ENCODE peak calls at places on chromosomes 6 and 20, in eight cellular contexts. R, W, G, P, F, I, A and J are unnamed samples.

GRCh38 chr6:168128631-168129291 is 49.7 kb upstream of the FRMD1 start:
- DNase-seq in F (no peak), A (no peak), G (no peak), R (no peak), I (no peak), W (peak; percentile 45), P (no peak), J (no peak)

GRCh38 chr6:165118736-165119135 is 190.7 kb downstream of the C6orf118 start:
- DNase-seq in F (no peak), G (no peak), A (no peak), W (no peak), P (no peak), I (peak; percentile 89), R (no peak), J (no peak)

GRCh38 chr6:110816677-110817076 is 1.4 kb upstream of the CDK19 start:
- DNase-seq in I (no peak), A (no peak), F (peak; percentile 23), W (no peak), R (no peak), G (no peak), P (no peak), J (no peak)

GRCh38 chr6:34318492-34319470 is 70.0 kb upstream of the SMIM29 start:
- DNase-seq in I (no peak), F (no peak), G (no peak), A (no peak), R (peak; percentile 16), P (no peak), W (no peak), J (no peak)

GRCh38 chr6:134774244-134774643 is 175.7 kb downstream of the ALDH8A1 start:
- DNase-seq in R (no peak), F (no peak), P (peak; percentile 93), G (no peak), I (peak; percentile 13), W (no peak), A (no peak), J (no peak)

GRCh38 chr6:150301871-150302800 is 66.7 kb upstream of the IYD start:
- DNase-seq in A (no peak), W (no peak), R (no peak), I (peak; percentile 69), G (no peak), F (peak; percentile 19), P (peak; percentile 58), J (no peak)

GRCh38 chr6:146183831-146184230 is 155.0 kb downstream of the GRM1 start:
- DNase-seq in A (no peak), P (no peak), F (no peak), R (no peak), G (no peak), W (no peak), I (no peak), J (no peak)

GRCh38 chr20:1119128-1119505 is 715 bp downstream of the PSMF1 start:
- DNase-seq in R (no peak), F (no peak), G (no peak), A (no peak), W (no peak), P (no peak), I (peak; percentile 21), J (no peak)

GRCh38 chr6:140343128-140343527 is 968.7 kb upstream of the CITED2 start:
- DNase-seq in P (no peak), A (no peak), R (no peak), G (no peak), F (no peak), W (no peak), I (no peak), J (no peak)

GRCh38 chr20:41697861-41698559 is 79.8 kb upstream of the CHD6 start:
- DNase-seq in F (no peak), P (peak; percentile 37), A (no peak), W (no peak), G (no peak), R (peak; percentile 58), I (peak; percentile 70), J (peak; percentile 17)

GRCh38 chr6:68226460-68226859 is 408.6 kb upstream of the ADGRB3 start:
- DNase-seq in R (no peak), G (no peak), W (no peak), A (no peak), I (no peak), P (no peak), F (no peak), J (no peak)

GRCh38 chr6:26223677-26224546 is 136.7 kb downstream of the HFE start:
- DNase-seq in I (peak; percentile 93), W (peak; percentile 59), R (peak; percentile 94), A (peak; percentile 87), F (peak; percentile 61), G (no peak), P (peak; percentile 97), J (peak; percentile 59)

GRCh38 chr6:39341352-39341751 is 18.9 kb upstream of the KCNK16 start:
- DNase-seq in I (no peak), W (no peak), A (no peak), R (no peak), P (no peak), F (no peak), G (no peak), J (no peak)

GRCh38 chr6:136640132-136640915 is 90.1 kb upstream of the MAP7 start:
- DNase-seq in G (no peak), F (no peak), P (peak; percentile 82), A (no peak), R (no peak), W (no peak), I (no peak), J (no peak)

GRCh38 chr20:5168582-5169396 is 42.0 kb downstream of the CDS2 start:
- DNase-seq in R (no peak), G (no peak), I (peak; percentile 66), P (peak; percentile 38), A (peak; percentile 72), F (no peak), W (no peak), J (no peak)

DNA sequence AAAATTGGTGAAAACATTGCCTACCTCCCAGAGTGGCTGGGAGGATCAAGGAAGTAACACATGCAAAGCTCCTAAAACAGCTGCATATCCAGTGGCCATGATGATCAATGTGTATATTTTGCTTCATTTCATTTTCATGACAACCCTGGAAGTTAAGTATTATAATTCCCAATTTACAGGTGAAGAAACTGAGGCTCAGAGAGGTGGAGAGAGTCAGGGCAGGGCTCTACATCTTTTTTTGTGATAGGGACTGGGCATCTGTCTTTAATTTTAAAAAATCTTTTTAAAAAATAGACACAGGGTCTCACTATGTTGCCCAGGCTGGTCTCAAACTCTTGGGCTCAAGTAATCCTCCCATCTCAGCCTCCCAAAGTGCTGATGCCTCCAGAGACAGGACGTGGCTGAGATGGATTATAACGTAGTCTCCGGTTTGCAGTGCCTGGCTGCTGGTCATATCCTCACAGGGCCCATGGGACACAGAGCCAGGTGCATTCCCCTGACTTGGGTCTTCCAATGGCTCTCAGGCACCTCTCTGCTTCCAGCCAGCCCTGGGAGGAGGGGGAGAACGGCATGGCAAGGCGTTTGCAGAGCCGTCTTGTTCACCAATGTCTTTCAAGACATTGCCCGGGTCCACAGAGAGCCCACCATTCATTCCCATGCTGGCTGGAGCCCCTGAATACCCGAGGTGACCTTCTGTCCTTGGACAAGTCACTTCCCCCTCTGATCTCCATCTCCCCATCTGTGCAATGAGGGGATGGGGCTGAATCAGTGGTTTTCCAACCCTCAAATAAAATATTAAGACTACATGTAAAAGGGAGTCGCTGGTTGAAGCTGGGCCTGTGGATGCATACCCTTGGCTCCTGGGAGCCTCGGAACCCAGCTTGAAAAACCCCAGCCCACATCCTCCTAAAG is 38.4 kb downstream of the HNF4A start:
- DNase-seq in R (no peak), G (no peak), F (no peak), I (no peak), W (no peak), A (no peak), P (no peak), J (no peak)
- H3K4me3 ChIP-seq in R (no peak overlapping the region), G (no peak overlapping the region), F (no peak overlapping the region), I (no peak overlapping the region), W (no peak overlapping the region), A (no peak overlapping the region), P (no peak overlapping the region), J (no peak overlapping the region)

DNA sequence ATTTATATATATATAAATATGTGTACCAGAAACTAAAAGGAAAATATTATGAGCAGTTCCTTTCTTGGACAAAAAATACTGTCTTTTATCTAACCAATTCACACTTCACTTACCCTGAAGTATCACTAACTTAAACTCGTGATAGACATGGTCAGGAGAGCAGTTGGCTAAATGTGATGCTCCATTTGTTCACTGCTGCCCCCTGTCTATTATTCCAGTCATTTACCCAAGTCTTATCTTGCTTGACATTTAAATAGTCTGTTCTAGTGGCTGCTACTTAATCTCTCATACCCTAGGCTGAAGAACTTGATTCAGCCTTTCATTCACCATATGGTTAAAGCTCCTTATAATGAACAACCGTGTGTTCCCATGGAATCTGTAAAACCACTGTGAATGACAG is 789.6 kb upstream of the EYS start:
- DNase-seq in G (no peak), F (no peak), P (no peak), A (no peak), W (no peak), I (peak; percentile 51), R (peak; percentile 44), J (no peak)
- TF ChIP-seq CTCF in G (no peak), F (no peak), P (no peak), A (no peak), W (no peak), I (peak; percentile 63), R (peak; percentile 41), J (peak; percentile 8)

GRCh38 chr6:27814665-27815424 is 97.4 kb downstream of the OR2B2 start:
- DNase-seq in W (no peak), P (peak; percentile 98), I (peak; percentile 97), F (peak; percentile 88), G (peak; percentile 56), A (peak; percentile 92), R (peak; percentile 92), J (no peak)
- H3K4me3 ChIP-seq in W (peak overlapping the region; percentile 57), P (peak overlapping the region; percentile 53), I (peak overlapping the region; percentile 76), F (peak overlapping the region; percentile 57), G (peak overlapping the region; percentile 78), A (peak overlapping the region; percentile 69), R (peak overlapping the region; percentile 56), J (peak overlapping the region; percentile 2)

GRCh38 chr6:2351807-2352431 is 106.5 kb upstream of the GMDS start:
- DNase-seq in R (no peak), P (peak; percentile 86), I (no peak), G (no peak), F (no peak), A (no peak), W (no peak), J (no peak)

GRCh38 chr6:2353412-2354137 is 108.2 kb upstream of the GMDS start:
- DNase-seq in I (peak; percentile 90), A (peak; percentile 90), F (peak; percentile 13), R (peak; percentile 43), P (peak; percentile 86), W (no peak), G (peak; percentile 39), J (peak; percentile 61)

GRCh38 chr6:2351090-2351489 is 105.7 kb upstream of the GMDS start:
- DNase-seq in P (no peak), I (no peak), R (no peak), A (no peak), G (no peak), F (no peak), W (no peak), J (no peak)

GRCh38 chr6:2355155-2355554 is 109.8 kb upstream of the GMDS start:
- DNase-seq in R (no peak), P (peak; percentile 14), I (no peak), G (no peak), F (no peak), W (no peak), A (no peak), J (no peak)

DNA sequence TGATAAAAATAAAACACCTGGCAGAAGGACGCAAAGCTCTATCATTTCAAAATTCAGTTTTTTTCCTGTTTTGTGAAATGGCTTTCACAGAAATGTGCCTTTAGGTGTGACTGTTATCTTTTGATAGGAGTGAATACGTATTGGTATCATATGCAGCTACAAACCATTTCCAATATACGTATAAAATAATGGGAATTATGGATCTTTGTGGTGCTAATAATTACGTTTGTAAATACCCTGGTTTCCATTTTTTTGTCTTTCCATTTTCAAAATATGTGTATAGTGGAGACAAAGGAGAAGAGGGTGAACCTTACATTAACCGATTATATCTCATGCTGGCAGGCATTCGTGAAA is 108.7 kb upstream of the GMDS start:
- DNase-seq in W (no peak), I (no peak), F (no peak), P (no peak), R (no peak), A (no peak), G (no peak), J (no peak)
- TF ChIP-seq CTCF in W (no peak), I (peak; percentile 2), F (no peak), P (no peak), R (no peak), A (no peak), G (no peak), J (no peak)